ENCODE peak calls at places on chromosomes 11 and 22, in six cellular contexts. P is CD4-positive, CD25-positive, alpha-beta regulatory T cell; H is HAP-1; A is SJSA1; L is NT2/D1; D is pancreas. V is an unnamed sample.

GRCh38 chr22:42073568-42074152 is 388 bp upstream of the PHETA2 start:
- DNase-seq in P (no peak), H (no peak), A (no peak), L (no peak), D (peak; percentile 23), V (no peak)

GRCh38 chr11:44979536-44980399 is 29.1 kb upstream of the TP53I11 start:
- DNase-seq in P (no peak), H (no peak), A (no peak), L (no peak), D (peak; percentile 91), V (no peak)

GRCh38 chr11:65576232-65576866 is 496 bp downstream of the EHBP1L1 start:
- DNase-seq in P (no peak), H (no peak), A (peak; percentile 62), L (no peak), D (peak; percentile 51), V (no peak)

GRCh38 chr11:66218846-66219620 is 49.4 kb upstream of the RAB1B start:
- DNase-seq in P (no peak), H (peak; percentile 4), A (no peak), L (no peak), D (no peak), V (no peak)

GRCh38 chr11:27055065-27055682 is 14.6 kb downstream of the BBOX1 start:
- DNase-seq in P (no peak), H (no peak), A (peak; percentile 50), L (no peak), D (no peak), V (no peak)

GRCh38 chr11:70141490-70142014 is 61.5 kb upstream of the FADD start:
- DNase-seq in P (no peak), H (peak; percentile 89), A (no peak), L (peak; percentile 49), D (no peak), V (no peak)

GRCh38 chr22:29216873-29217666 is 11.4 kb downstream of the EMID1 start:
- DNase-seq in P (no peak), H (no peak), A (no peak), L (no peak), D (peak; percentile 79), V (no peak)

GRCh38 chr11:17391493-17392355 is 3.3 kb upstream of the KCNJ11 start:
- DNase-seq in P (no peak), H (no peak), A (no peak), L (no peak), D (no peak), V (no peak)

GRCh38 chr11:125464266-125464662 is 31.8 kb downstream of the FEZ1 start:
- DNase-seq in P (no peak), H (no peak), A (no peak), L (no peak), D (no peak), V (no peak)

GRCh38 chr11:128201006-128201405 is 386.4 kb downstream of the ETS1 start:
- DNase-seq in P (no peak), H (no peak), A (no peak), L (no peak), D (no peak), V (no peak)

GRCh38 chr11:58433638-58434203 is 5.8 kb upstream of the OR5B2 start:
- DNase-seq in P (no peak), H (no peak), A (no peak), L (no peak), D (no peak), V (no peak)

GRCh38 chr11:19499999-19500398 is 212.6 kb upstream of the NAV2 start:
- DNase-seq in P (no peak), H (no peak), A (no peak), L (no peak), D (no peak), V (no peak)

GRCh38 chr11:85539029-85539689 is 88.0 kb downstream of the DLG2 start:
- DNase-seq in P (no peak), H (no peak), A (no peak), L (no peak), D (no peak), V (no peak)

GRCh38 chr11:13940611-13941256 is 21.8 kb upstream of the SPON1 start:
- DNase-seq in P (no peak), H (no peak), A (no peak), L (no peak), D (no peak), V (peak; percentile 83)

GRCh38 chr22:24142241-24142640 is 39.0 kb upstream of the SUSD2 start:
- DNase-seq in P (no peak), H (no peak), A (no peak), L (no peak), D (no peak), V (no peak)

GRCh38 chr22:24144471-24145115 is 36.7 kb upstream of the SUSD2 start:
- DNase-seq in P (no peak), H (no peak), A (no peak), L (no peak), D (no peak), V (no peak)

GRCh38 chr22:24145446-24146189 is 35.7 kb upstream of the SUSD2 start:
- DNase-seq in P (no peak), H (no peak), A (no peak), L (no peak), D (no peak), V (no peak)

GRCh38 chr22:24142831-24143230 is 38.5 kb upstream of the SUSD2 start:
- DNase-seq in P (no peak), H (no peak), A (no peak), L (no peak), D (no peak), V (no peak)

GRCh38 chr22:24144056-24144455 is 37.2 kb upstream of the SUSD2 start:
- DNase-seq in P (no peak), H (no peak), A (no peak), L (no peak), D (no peak), V (no peak)
- H3K4me1 ChIP-seq in P (peaks cover 66% of the 10 kb centered on the region), H (no peaks in the 10 kb centered on the region), A (peaks cover 53% of the 10 kb centered on the region), L (peaks cover 14% of the 10 kb centered on the region), D (peaks cover 40% of the 10 kb centered on the region), V (peaks cover 77% of the 10 kb centered on the region)

DNA sequence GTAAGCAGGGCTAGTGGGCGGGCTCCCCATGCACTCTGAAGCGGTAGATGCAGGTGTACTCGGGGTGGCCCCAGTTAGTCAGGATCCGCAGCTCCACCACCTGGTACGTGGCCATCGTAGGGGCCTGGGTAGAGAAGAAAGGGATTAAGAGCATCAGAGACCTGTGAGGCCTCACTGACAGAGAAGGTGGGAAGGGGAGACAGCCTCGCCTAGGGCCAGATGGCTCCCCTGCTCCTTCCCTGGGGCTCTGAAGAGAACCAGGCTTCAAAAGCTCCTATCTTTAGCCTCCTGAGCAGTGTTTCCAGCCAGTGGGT is 19.6 kb downstream of the SUN2 start:
- DNase-seq in P (no peak), H (no peak), A (no peak), L (no peak), D (no peak), V (no peak)
- H3K4me3 ChIP-seq in P (no peak overlapping the region), H (no peak overlapping the region), A (no peak overlapping the region), L (no peak overlapping the region), D (no peak overlapping the region), V (no peak overlapping the region)

GRCh38 chr22:19553201-19553600 is 29.0 kb upstream of the CLDN5 start:
- DNase-seq in P (no peak), H (no peak), A (no peak), L (no peak), D (no peak), V (no peak)
- H3K27me3 ChIP-seq in P (no peaks in the 10 kb centered on the region), H (no peaks in the 10 kb centered on the region), A (no peaks in the 10 kb centered on the region), L (no peaks in the 10 kb centered on the region), D (no peaks in the 10 kb centered on the region), V (no peaks in the 10 kb centered on the region)

GRCh38 chr22:19879651-19879995 is 24.9 kb upstream of the GNB1L start:
- DNase-seq in P (no peak), H (no peak), A (no peak), L (no peak), D (no peak), V (no peak)
- H3K4me1 ChIP-seq in P (peaks cover 12% of the 10 kb centered on the region), H (peaks cover 25% of the 10 kb centered on the region), A (peaks cover 59% of the 10 kb centered on the region), L (peaks cover 37% of the 10 kb centered on the region), D (no peaks in the 10 kb centered on the region), V (peaks cover 18% of the 10 kb centered on the region)

GRCh38 chr11:75035911-75036536 is 47.3 kb downstream of the NEU3 start:
- DNase-seq in P (no peak), H (no peak), A (no peak), L (no peak), D (no peak), V (no peak)
- H3K4me3 ChIP-seq in P (no peak overlapping the region), H (no peak overlapping the region), A (no peak overlapping the region), L (no peak overlapping the region), D (no peak overlapping the region), V (no peak overlapping the region)

DNA sequence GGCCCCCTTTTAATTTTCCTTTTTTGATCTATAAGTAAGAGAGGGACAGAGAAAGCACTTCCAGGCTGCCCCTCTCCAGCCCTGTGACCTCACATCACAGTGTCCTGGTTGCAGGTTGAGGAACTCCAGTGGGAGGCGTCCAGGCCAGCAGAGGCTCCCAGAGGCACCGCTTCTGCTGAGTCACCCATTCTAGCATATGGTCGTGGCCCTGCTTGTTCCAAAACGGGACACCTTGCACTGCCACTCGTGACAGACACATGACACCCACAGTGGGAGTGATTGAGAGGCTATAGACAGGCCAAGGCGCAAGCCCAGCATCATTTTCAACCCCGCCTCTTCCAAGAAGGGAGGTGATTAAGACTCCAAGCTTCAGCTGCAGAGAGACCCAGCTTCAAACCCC is 16.0 kb upstream of the TMPRSS4 start:
- DNase-seq in P (no peak), H (no peak), A (no peak), L (no peak), D (no peak), V (no peak)
- H3K27me3 ChIP-seq in P (no peaks in the 10 kb centered on the region), H (peaks cover 18% of the 10 kb centered on the region), A (no peaks in the 10 kb centered on the region), L (no peaks in the 10 kb centered on the region), D (no peaks in the 10 kb centered on the region), V (no peaks in the 10 kb centered on the region)